ENCODE peak calls at places on chromosomes 16 and 17, in eight cellular contexts. E, Q, U, N, L, B, R and X are unnamed samples.

GRCh38 chr16:13138528-13138927 is 237.1 kb downstream of the SHISA9 start:
- DNase-seq in Q (no peak), E (no peak), N (no peak), B (no peak), L (no peak), R (no peak), U (no peak), X (no peak)

GRCh38 chr16:12386076-12386641 is 409.6 kb downstream of the SNX29 start:
- DNase-seq in N (no peak), R (no peak), Q (no peak), E (peak), U (no peak), L (no peak), B (no peak), X (no peak)

GRCh38 chr16:16191493-16192167 is 31.7 kb downstream of the ABCC6 start:
- DNase-seq in Q (peak), L (no peak), E (no peak), N (no peak), B (no peak), R (no peak), U (no peak), X (no peak)

GRCh38 chr16:8370374-8371015 is 219.8 kb downstream of the TMEM114 start:
- DNase-seq in U (no peak), L (no peak), R (peak), Q (no peak), N (no peak), B (no peak), E (peak), X (no peak)

GRCh38 chr17:82698974-82699442 is 510 bp upstream of the RAB40B start:
- DNase-seq in R (no peak), N (no peak), E (peak), U (no peak), Q (no peak), B (no peak), L (no peak), X (no peak)

GRCh38 chr17:81576621-81577277 is 24.6 kb upstream of the FAAP100 start:
- DNase-seq in B (no peak), L (no peak), E (no peak), R (peak), N (no peak), Q (peak), U (no peak), X (no peak)

GRCh38 chr16:11916524-11917285 is 949 bp upstream of the GSPT1 start:
- DNase-seq in E (no peak), N (no peak), U (no peak), L (peak), Q (no peak), R (peak), B (no peak), X (no peak)

GRCh38 chr16:11783319-11784047 is 13.6 kb downstream of the ZC3H7A start:
- DNase-seq in E (no peak), L (peak), R (no peak), B (no peak), N (peak), U (no peak), Q (peak), X (no peak)

GRCh38 chr16:84159800-84160199 is 14.7 kb downstream of the DNAAF1 start:
- DNase-seq in B (no peak), L (no peak), U (no peak), Q (no peak), R (no peak), E (no peak), N (no peak), X (no peak)

GRCh38 chr16:82782715-82783251 is 156.0 kb downstream of the CDH13 start:
- DNase-seq in U (peak), L (no peak), N (no peak), B (no peak), Q (peak), R (no peak), E (peak), X (no peak)

GRCh38 chr17:37037590-37038155 is 88.9 kb downstream of the AATF start:
- DNase-seq in N (no peak), E (no peak), B (no peak), R (no peak), U (no peak), L (no peak), Q (no peak), X (no peak)

GRCh38 chr17:57732062-57732461 is 13.0 kb downstream of the CCDC182 start:
- DNase-seq in B (no peak), R (peak), U (no peak), E (no peak), Q (no peak), L (no peak), N (no peak), X (no peak)

GRCh38 chr16:68111379-68111778 is 26.2 kb downstream of the NFATC3 start:
- DNase-seq in L (no peak), U (no peak), Q (no peak), B (no peak), R (no peak), N (no peak), E (no peak), X (no peak)

GRCh38 chr16:85029413-85029794 is 1.8 kb downstream of the KIAA0513 start:
- DNase-seq in L (peak), U (no peak), R (no peak), E (no peak), Q (no peak), B (no peak), N (peak), X (no peak)

GRCh38 chr17:57484081-57484666 is 227.9 kb downstream of the MSI2 start:
- DNase-seq in E (no peak), U (no peak), L (no peak), N (no peak), R (no peak), Q (no peak), B (no peak), X (no peak)

GRCh38 chr17:82020874-82021727 is 1.6 kb downstream of the CENPX start:
- DNase-seq in Q (peak), U (no peak), L (no peak), B (peak), E (peak), N (no peak), R (peak), X (no peak)

GRCh38 chr17:55607736-55608341 is 96.6 kb upstream of the SMIM36 start:
- DNase-seq in L (no peak), U (no peak), E (no peak), R (no peak), B (no peak), Q (no peak), N (no peak), X (no peak)

GRCh38 chr17:6178959-6179358 is 108.8 kb downstream of the WSCD1 start:
- DNase-seq in Q (peak), N (no peak), B (no peak), R (no peak), L (no peak), E (no peak), U (no peak), X (no peak)

GRCh38 chr16:25014500-25015147 is 545 bp downstream of the ARHGAP17 start:
- DNase-seq in Q (peak), U (peak), E (peak), R (peak), N (no peak), L (peak), B (no peak), X (no peak)

GRCh38 chr17:40951011-40951622 is 13.7 kb upstream of the KRT23 start:
- DNase-seq in E (no peak), R (peak), L (no peak), B (peak), N (no peak), U (no peak), Q (no peak), X (no peak)

GRCh38 chr16:64880994-64881393 is 240.9 kb downstream of the CDH11 start:
- DNase-seq in U (no peak), L (no peak), B (no peak), E (no peak), N (no peak), R (no peak), Q (no peak), X (no peak)

GRCh38 chr17:82475458-82475857 is 16.9 kb downstream of the NARF start:
- DNase-seq in R (no peak), E (no peak), L (peak), U (no peak), N (no peak), B (no peak), Q (no peak), X (no peak)

GRCh38 chr17:65121368-65121767 is 15.8 kb upstream of the RGS9 start:
- DNase-seq in B (no peak), Q (no peak), U (no peak), N (no peak), R (no peak), E (no peak), L (no peak), X (no peak)

GRCh38 chr17:63834431-63835166 is 7.1 kb upstream of the FTSJ3 start:
- DNase-seq in E (peak), B (peak), U (peak), R (peak), L (peak), N (no peak), Q (peak), X (peak)

GRCh38 chr17:17740627-17741237 is 59.5 kb downstream of the RAI1 start:
- DNase-seq in L (no peak), N (no peak), U (no peak), B (no peak), Q (no peak), E (no peak), R (no peak), X (no peak)

GRCh38 chr17:77287432-77288068 is 146.8 kb downstream of the SEC14L1 start:
- DNase-seq in R (peak), N (no peak), L (no peak), B (peak), U (no peak), E (peak), Q (peak), X (no peak)

GRCh38 chr16:89013692-89014455 is 36.9 kb upstream of the CBFA2T3 start:
- DNase-seq in Q (no peak), U (no peak), R (no peak), B (no peak), N (no peak), L (no peak), E (no peak), X (no peak)

GRCh38 chr17:68324654-68325336 is 33.5 kb downstream of the ARSG start:
- DNase-seq in E (no peak), B (no peak), U (no peak), L (no peak), N (no peak), R (no peak), Q (no peak), X (no peak)

GRCh38 chr16:25988882-25989281 is 297.1 kb downstream of the HS3ST4 start:
- DNase-seq in Q (no peak), N (no peak), E (no peak), R (no peak), L (no peak), B (no peak), U (no peak), X (no peak)

GRCh38 chr16:14401839-14402115 is 228.3 kb downstream of the PARN start:
- DNase-seq in R (no peak), E (no peak), N (no peak), Q (no peak), U (no peak), B (no peak), L (no peak), X (no peak)

GRCh38 chr17:29195465-29196081 is 15.4 kb upstream of the MYO18A start:
- DNase-seq in N (no peak), R (no peak), Q (no peak), L (no peak), B (no peak), U (no peak), E (no peak), X (peak)

GRCh38 chr17:4175921-4176802 is 33.2 kb downstream of the CYB5D2 start:
- DNase-seq in E (no peak), B (no peak), R (no peak), Q (no peak), U (no peak), N (no peak), L (no peak), X (no peak)

GRCh38 chr17:67133161-67133560 is 88.8 kb downstream of the CACNG1 start:
- DNase-seq in E (no peak), N (no peak), R (no peak), L (no peak), U (no peak), Q (no peak), B (no peak), X (no peak)

GRCh38 chr17:50893183-50893993 is 27.2 kb upstream of the TOB1 start:
- DNase-seq in R (peak), Q (no peak), B (peak), U (no peak), E (no peak), N (no peak), L (peak), X (no peak)
- H3K27ac ChIP-seq in R (peak), Q (no peak), B (peak), U (no peak), E (no peak), N (no peak), L (no peak), X (no peak)

GRCh38 chr17:47251421-47251940 is 2.1 kb upstream of the ITGB3 start:
- DNase-seq in U (no peak), R (no peak), N (no peak), L (no peak), E (peak), Q (no peak), B (no peak), X (no peak)

GRCh38 chr17:47254403-47254943 is 846 bp downstream of the ITGB3 start:
- DNase-seq in B (no peak), Q (no peak), U (no peak), E (peak), N (no peak), L (no peak), R (no peak), X (no peak)

GRCh38 chr17:47252766-47253512 is 688 bp upstream of the ITGB3 start:
- DNase-seq in U (no peak), E (peak), Q (no peak), R (no peak), B (no peak), N (no peak), L (no peak), X (no peak)

GRCh38 chr17:47252209-47252608 is 1.4 kb upstream of the ITGB3 start:
- DNase-seq in R (peak), U (no peak), N (no peak), L (no peak), B (no peak), Q (no peak), E (no peak), X (no peak)

GRCh38 chr17:47253541-47254402 is at the start of gene ITGB3:
- DNase-seq in R (peak), L (peak), U (peak), Q (peak), E (peak), B (peak), N (no peak), X (no peak)
- TF ChIP-seq EZH2 in R (no peak), L (no peak), U (peak), Q (no peak), E (no peak), B (no peak), N (no peak), X (peak)

GRCh38 chr16:27625050-27625697 is 75.2 kb downstream of the KATNIP start:
- DNase-seq in E (no peak), B (no peak), R (peak), N (no peak), L (no peak), Q (peak), U (no peak), X (no peak)
- TF ChIP-seq POLR2AphosphoS5 in E (no peak), B (no peak), R (no peak), N (no peak), L (no peak), Q (no peak), U (no peak), X (no peak)

GRCh38 chr16:6153901-6154300 is 1056.3 kb upstream of the EEF2KMT start:
- DNase-seq in U (no peak), Q (no peak), B (no peak), L (no peak), R (no peak), E (no peak), N (no peak), X (no peak)
- H3K27ac ChIP-seq in U (no peak), Q (no peak), B (no peak), L (no peak), R (no peak), E (no peak), N (no peak), X (no peak)

GRCh38 chr17:74357466-74357809 is 4.2 kb downstream of the BTBD17 start:
- DNase-seq in N (no peak), R (no peak), B (no peak), L (no peak), E (peak), Q (no peak), U (no peak), X (no peak)

GRCh38 chr17:74355065-74355464 is 6.6 kb downstream of the BTBD17 start:
- DNase-seq in U (no peak), L (no peak), B (no peak), Q (no peak), R (no peak), E (no peak), N (no peak), X (no peak)

GRCh38 chr17:74358696-74359095 is 3.0 kb downstream of the BTBD17 start:
- DNase-seq in Q (no peak), E (peak), N (no peak), L (no peak), U (no peak), B (no peak), R (no peak), X (no peak)

GRCh38 chr17:74354561-74354960 is 7.1 kb downstream of the BTBD17 start:
- DNase-seq in Q (no peak), N (no peak), R (no peak), E (no peak), B (no peak), U (no peak), L (no peak), X (no peak)

GRCh38 chr17:74356640-74357465 is 4.8 kb downstream of the BTBD17 start:
- DNase-seq in L (no peak), B (no peak), Q (no peak), U (no peak), E (peak), N (no peak), R (no peak), X (no peak)
- TF ChIP-seq EZH2 in L (no peak), B (no peak), Q (peak), U (peak), E (no peak), N (no peak), R (no peak), X (no peak)

GRCh38 chr16:73046484-73047214 is 1.3 kb downstream of the ZFHX3 start:
- DNase-seq in L (no peak), U (no peak), B (no peak), Q (no peak), R (no peak), E (no peak), N (no peak), X (no peak)

GRCh38 chr16:73047221-73047535 is 750 bp downstream of the ZFHX3 start:
- DNase-seq in U (no peak), R (no peak), L (no peak), Q (no peak), E (no peak), B (no peak), N (no peak), X (no peak)

GRCh38 chr16:73049051-73049910 is 1.4 kb upstream of the ZFHX3 start:
- DNase-seq in B (no peak), Q (no peak), L (no peak), U (no peak), E (no peak), R (no peak), N (no peak), X (no peak)

GRCh38 chr16:73047536-73048291 is at the start of gene ZFHX3:
- DNase-seq in U (peak), E (peak), R (peak), N (no peak), L (no peak), B (no peak), Q (peak), X (no peak)

DNA sequence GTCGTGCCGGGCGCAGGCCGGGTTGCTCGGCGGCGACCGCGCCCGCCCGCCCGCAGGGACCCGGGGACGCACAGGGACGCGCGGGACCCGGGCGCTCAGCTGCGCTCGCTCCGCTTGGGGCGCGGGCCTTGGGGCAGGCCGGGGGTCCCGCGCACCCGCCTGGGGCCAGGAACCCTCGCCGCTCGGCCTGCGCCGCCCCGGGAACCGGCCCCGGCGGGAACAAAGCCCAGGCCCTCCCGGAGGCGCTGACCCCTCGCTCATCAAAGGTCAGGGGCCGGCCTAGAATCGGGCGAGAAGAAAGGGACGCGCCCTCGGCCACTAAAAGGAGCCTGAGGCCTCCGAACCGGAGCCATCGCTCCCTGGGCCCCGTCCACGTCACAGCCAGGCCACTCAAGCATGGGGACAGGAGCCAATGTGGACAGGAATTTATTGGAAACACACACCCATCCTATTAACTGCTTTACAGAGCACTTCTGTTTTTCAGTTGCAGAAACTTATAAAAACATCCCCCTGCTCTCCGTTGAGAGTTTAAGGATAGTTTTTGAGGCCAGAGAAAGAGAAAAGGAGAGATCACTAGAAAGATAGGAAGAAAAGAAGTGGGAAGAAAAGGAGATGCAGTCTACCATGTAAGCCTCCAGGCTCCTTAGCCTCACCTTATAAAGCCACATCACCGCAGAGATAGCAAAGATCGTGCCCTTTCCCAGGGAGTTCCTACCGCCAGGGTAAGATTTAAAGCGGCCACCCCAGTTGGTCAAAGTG is 543 bp upstream of the ZFHX3 start:
- DNase-seq in N (no peak), E (peak), U (no peak), R (peak), Q (peak), B (no peak), L (no peak), X (no peak)
- TF ChIP-seq POLR2AphosphoS5 in N (no peak), E (no peak), U (no peak), R (peak), Q (no peak), B (no peak), L (no peak), X (no peak)